ENCODE peak calls at places on chromosomes 5 and 9, in five cellular contexts. One of them, this sample, is unnamed.

GRCh38 chr9:105441761-105442160 is 6.1 kb upstream of the FSD1L start:
- DNase-seq in GM10248: no peak
- DNase-seq in AG04449: no peak
- DNase-seq in colonic mucosa: no peak
- DNase-seq in A673: no peak
- DNase-seq in this sample: no peak

GRCh38 chr5:122180146-122180712 is 50.9 kb downstream of the ZNF474 start:
- DNase-seq in GM10248: no peak
- DNase-seq in AG04449: no peak
- DNase-seq in colonic mucosa: no peak
- DNase-seq in A673: no peak
- DNase-seq in this sample: no peak

GRCh38 chr5:82403724-82404123 is 125.6 kb upstream of the RPS23 start:
- DNase-seq in GM10248: no peak
- DNase-seq in AG04449: no peak
- DNase-seq in colonic mucosa: no peak
- DNase-seq in A673: no peak
- DNase-seq in this sample: no peak

GRCh38 chr5:51380603-51381207 is 2.5 kb upstream of the ISL1 start:
- DNase-seq in GM10248: no peak
- DNase-seq in AG04449: no peak
- DNase-seq in colonic mucosa: no peak
- DNase-seq in A673: peak
- DNase-seq in this sample: no peak

GRCh38 chr5:178244566-178244965 is 12.0 kb upstream of the PHYKPL start:
- DNase-seq in GM10248: no peak
- DNase-seq in AG04449: peak
- DNase-seq in colonic mucosa: no peak
- DNase-seq in A673: no peak
- DNase-seq in this sample: no peak

GRCh38 chr9:128383007-128383753 is 12.0 kb downstream of the URM1 start:
- DNase-seq in GM10248: no peak
- DNase-seq in AG04449: no peak
- DNase-seq in colonic mucosa: no peak
- DNase-seq in A673: peak
- DNase-seq in this sample: no peak

GRCh38 chr9:117460743-117461142 is 45.9 kb upstream of the ASTN2 start:
- DNase-seq in GM10248: no peak
- DNase-seq in AG04449: no peak
- DNase-seq in colonic mucosa: no peak
- DNase-seq in A673: no peak
- DNase-seq in this sample: no peak

GRCh38 chr5:138874771-138875628 is at the start of gene LRRTM2:
- DNase-seq in GM10248: no peak
- DNase-seq in AG04449: peak
- DNase-seq in colonic mucosa: no peak
- DNase-seq in A673: peak
- DNase-seq in this sample: no peak

GRCh38 chr9:33446507-33447403 is 638 bp downstream of the AQP3 start:
- DNase-seq in GM10248: peak
- DNase-seq in AG04449: no peak
- DNase-seq in colonic mucosa: peak
- DNase-seq in A673: peak
- DNase-seq in this sample: no peak

GRCh38 chr9:4596165-4596922 is 65.8 kb upstream of the PLPP6 start:
- DNase-seq in GM10248: no peak
- DNase-seq in AG04449: no peak
- DNase-seq in colonic mucosa: no peak
- DNase-seq in A673: no peak
- DNase-seq in this sample: no peak

GRCh38 chr5:112921031-112921832 is 795 bp downstream of the REEP5 start:
- DNase-seq in GM10248: peak
- DNase-seq in AG04449: no peak
- DNase-seq in colonic mucosa: peak
- DNase-seq in A673: peak
- DNase-seq in this sample: peak

GRCh38 chr9:133768371-133768858 is 30.3 kb upstream of the SARDH start:
- DNase-seq in GM10248: no peak
- DNase-seq in AG04449: no peak
- DNase-seq in colonic mucosa: no peak
- DNase-seq in A673: no peak
- DNase-seq in this sample: peak

DNA sequence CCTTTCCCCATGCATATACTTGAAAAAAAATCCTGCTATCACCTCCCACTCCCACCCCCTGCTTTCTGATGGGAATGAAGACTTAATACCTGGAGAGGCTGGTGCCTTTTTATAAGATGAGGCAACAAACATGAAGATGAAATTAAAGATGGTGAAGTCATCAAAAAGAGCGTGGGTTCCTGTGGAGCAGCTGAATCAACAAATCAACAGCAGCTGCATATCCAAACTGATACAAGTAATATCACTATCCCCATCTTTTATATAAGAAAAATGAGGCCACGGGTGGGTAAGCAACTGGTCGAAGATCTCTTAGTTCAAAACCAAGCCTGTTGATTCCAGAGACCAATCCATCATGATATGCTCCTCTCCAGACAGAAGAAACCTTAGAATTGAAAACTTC is 268.5 kb downstream of the ENC1 start:
- DNase-seq in GM10248: no peak
- DNase-seq in AG04449: no peak
- DNase-seq in colonic mucosa: peak
- DNase-seq in A673: no peak
- DNase-seq in this sample: no peak
- TF ChIP-seq CTCF in GM10248: no peak
- TF ChIP-seq CTCF in AG04449: no peak
- TF ChIP-seq CTCF in colonic mucosa: no peak
- TF ChIP-seq CTCF in A673: no peak
- TF ChIP-seq CTCF in this sample: no peak

DNA sequence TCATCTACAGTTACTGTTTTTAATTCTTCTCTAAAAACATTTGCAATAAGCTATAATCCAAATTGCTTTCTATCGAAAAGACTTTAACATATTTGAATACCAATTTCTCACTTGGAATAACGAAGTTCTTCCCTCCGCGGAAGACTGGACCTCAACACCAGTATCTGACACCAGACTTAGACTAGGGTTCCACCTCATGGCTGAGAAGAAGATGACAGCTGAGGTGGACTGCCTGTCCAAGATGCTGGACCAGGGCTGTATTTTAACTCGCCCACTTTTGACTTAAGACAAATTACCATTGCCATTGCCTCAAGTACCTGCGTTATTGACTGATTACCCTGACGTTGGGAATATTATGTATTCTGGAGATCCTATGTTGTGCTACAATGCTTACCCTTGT is 34.1 kb downstream of the ZMAT2 start:
- DNase-seq in GM10248: no peak
- DNase-seq in AG04449: no peak
- DNase-seq in colonic mucosa: no peak
- DNase-seq in A673: peak
- DNase-seq in this sample: no peak
- TF ChIP-seq CTCF in GM10248: no peak
- TF ChIP-seq CTCF in AG04449: no peak
- TF ChIP-seq CTCF in colonic mucosa: peak
- TF ChIP-seq CTCF in A673: peak
- TF ChIP-seq CTCF in this sample: peak

DNA sequence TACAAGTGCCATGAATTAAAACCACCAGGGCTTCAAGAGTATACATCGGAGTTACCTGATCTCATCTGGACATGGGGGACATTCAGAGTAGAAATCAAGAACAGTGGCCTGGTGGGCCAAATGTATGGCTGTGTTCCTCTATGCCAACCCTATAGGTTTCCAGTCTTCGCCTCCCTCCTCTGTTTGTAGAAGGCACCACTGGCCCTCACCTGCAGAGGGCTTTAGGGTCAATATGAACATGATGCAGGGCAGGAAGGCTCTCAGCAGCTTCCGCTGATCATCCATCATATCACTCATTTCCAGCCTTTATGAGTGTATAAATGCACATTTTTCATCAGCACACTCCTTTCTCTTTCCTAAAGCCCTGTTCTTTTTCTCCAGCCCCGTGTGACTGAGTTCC is 555.5 kb upstream of the BRINP1 start:
- DNase-seq in GM10248: no peak
- DNase-seq in AG04449: no peak
- DNase-seq in colonic mucosa: no peak
- DNase-seq in A673: no peak
- DNase-seq in this sample: no peak
- TF ChIP-seq CTCF in GM10248: no peak
- TF ChIP-seq CTCF in AG04449: no peak
- TF ChIP-seq CTCF in colonic mucosa: no peak
- TF ChIP-seq CTCF in A673: no peak
- TF ChIP-seq CTCF in this sample: peak

GRCh38 chr9:84966876-84967830 is 297.6 kb downstream of the NTRK2 start:
- DNase-seq in GM10248: no peak
- DNase-seq in AG04449: no peak
- DNase-seq in colonic mucosa: no peak
- DNase-seq in A673: peak
- DNase-seq in this sample: no peak
- TF ChIP-seq CTCF in GM10248: peak
- TF ChIP-seq CTCF in AG04449: no peak
- TF ChIP-seq CTCF in colonic mucosa: no peak
- TF ChIP-seq CTCF in A673: peak
- TF ChIP-seq CTCF in this sample: peak

GRCh38 chr9:130088056-130088455 is 34.4 kb downstream of the GPR107 start:
- DNase-seq in GM10248: no peak
- DNase-seq in AG04449: no peak
- DNase-seq in colonic mucosa: no peak
- DNase-seq in A673: no peak
- DNase-seq in this sample: no peak

GRCh38 chr9:130089141-130089540 is 35.4 kb downstream of the GPR107 start:
- DNase-seq in GM10248: no peak
- DNase-seq in AG04449: no peak
- DNase-seq in colonic mucosa: no peak
- DNase-seq in A673: no peak
- DNase-seq in this sample: no peak

GRCh38 chr9:130095872-130096271 is 42.2 kb downstream of the GPR107 start:
- DNase-seq in GM10248: no peak
- DNase-seq in AG04449: no peak
- DNase-seq in colonic mucosa: no peak
- DNase-seq in A673: no peak
- DNase-seq in this sample: no peak

DNA sequence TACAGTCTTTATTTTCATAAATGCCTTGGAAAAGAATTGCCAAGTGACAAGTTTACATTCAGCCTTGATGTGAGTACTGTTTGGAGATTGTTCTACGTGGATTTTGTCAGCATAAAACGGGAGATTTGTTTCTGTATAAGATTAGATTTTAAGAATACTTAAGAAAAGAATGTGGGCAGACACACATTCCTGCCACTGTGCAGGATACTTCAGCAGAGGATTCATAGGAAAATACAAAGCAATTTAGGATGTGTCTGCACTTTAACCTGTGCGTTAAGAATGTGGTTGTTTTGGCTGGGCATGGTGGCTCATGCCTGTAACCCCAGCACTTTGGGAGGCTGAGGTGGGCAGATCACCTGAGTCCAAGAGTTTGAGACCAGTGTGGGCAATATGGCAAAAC is 37.2 kb downstream of the GPR107 start:
- DNase-seq in GM10248: no peak
- DNase-seq in AG04449: no peak
- DNase-seq in colonic mucosa: no peak
- DNase-seq in A673: no peak
- DNase-seq in this sample: no peak
- TF ChIP-seq CTCF in GM10248: no peak
- TF ChIP-seq CTCF in AG04449: no peak
- TF ChIP-seq CTCF in colonic mucosa: no peak
- TF ChIP-seq CTCF in A673: peak
- TF ChIP-seq CTCF in this sample: no peak

DNA sequence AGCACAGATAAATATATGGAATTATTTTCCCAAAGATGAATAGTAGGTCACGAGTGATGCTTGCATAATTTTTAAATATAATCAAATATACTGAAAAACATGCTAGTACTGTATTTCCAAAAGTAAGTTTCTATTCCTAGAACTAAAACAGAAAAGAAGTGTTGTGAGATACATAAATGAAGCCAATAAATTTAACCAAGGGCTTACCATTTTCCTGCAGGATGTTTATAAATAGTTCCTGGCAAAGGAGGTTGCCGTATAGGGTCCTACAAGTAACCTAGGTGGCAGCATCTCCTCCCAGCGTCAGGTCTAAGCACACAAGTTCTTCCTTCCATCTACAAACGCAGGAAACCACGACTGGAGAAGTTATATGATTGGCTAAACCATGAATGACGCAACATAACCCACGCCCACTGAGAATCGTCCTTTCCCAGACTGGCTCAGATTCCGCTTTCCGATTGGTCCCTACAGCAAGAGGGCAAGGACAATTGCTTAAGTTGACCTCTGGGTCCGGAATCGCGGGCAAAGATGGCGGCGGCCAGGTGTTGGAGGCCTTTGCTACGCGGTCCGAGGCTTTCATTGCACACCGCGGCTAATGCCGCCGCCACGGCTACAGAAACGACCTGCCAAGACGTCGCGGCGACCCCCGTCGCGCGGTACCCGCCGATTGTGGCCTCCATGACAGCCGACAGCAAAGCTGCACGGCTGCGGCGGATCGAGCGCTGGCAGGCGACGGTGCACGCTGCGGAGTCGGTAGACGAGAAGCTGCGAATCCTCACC is at the start of gene MRPS30:
- DNase-seq in GM10248: peak
- DNase-seq in AG04449: peak
- DNase-seq in colonic mucosa: peak
- DNase-seq in A673: peak
- DNase-seq in this sample: peak
- TF ChIP-seq CTCF in GM10248: peak
- TF ChIP-seq CTCF in AG04449: peak
- TF ChIP-seq CTCF in colonic mucosa: peak
- TF ChIP-seq CTCF in A673: peak
- TF ChIP-seq CTCF in this sample: peak

DNA sequence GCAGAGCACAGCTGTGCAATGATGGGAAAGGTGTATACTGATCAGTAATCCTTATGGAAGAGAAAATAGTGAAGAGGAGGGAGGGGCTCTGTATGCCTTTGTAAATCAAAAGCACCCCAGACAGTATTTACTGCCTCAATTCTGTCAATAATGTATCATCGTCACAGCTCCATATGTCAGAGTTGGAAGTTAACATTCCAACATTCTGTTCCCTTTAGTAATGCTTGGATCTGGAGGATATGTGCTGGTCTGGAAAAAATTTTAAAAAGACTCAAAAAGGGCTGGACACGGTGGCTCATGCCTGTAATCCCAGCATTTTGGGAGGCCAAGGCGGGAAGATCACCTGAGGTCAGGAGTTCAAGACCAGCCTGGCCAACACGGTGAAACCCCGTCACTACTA is 310.3 kb downstream of the ACTL7B start:
- DNase-seq in GM10248: no peak
- DNase-seq in AG04449: no peak
- DNase-seq in colonic mucosa: no peak
- DNase-seq in A673: no peak
- DNase-seq in this sample: no peak
- TF ChIP-seq CTCF in GM10248: no peak
- TF ChIP-seq CTCF in AG04449: no peak
- TF ChIP-seq CTCF in colonic mucosa: no peak
- TF ChIP-seq CTCF in A673: no peak
- TF ChIP-seq CTCF in this sample: no peak

GRCh38 chr5:77218263-77218662 is 7.8 kb downstream of the PDE8B start:
- DNase-seq in GM10248: no peak
- DNase-seq in AG04449: no peak
- DNase-seq in colonic mucosa: no peak
- DNase-seq in A673: no peak
- DNase-seq in this sample: no peak
- TF ChIP-seq CTCF in GM10248: no peak
- TF ChIP-seq CTCF in AG04449: no peak
- TF ChIP-seq CTCF in colonic mucosa: no peak
- TF ChIP-seq CTCF in A673: peak
- TF ChIP-seq CTCF in this sample: peak